ENCODE peak calls at places on chromosome 20, in nine cellular contexts. One of them, this sample, is unnamed.
A peak's percentile ranks its signal among the peaks of the same experiment; 100 is the strongest.

GRCh38 chr20:22862645-22863230 is 172.4 kb upstream of the SSTR4 start:
- DNase-seq in MV-4-11: no peak
- DNase-seq in HT1080: peak; percentile 29
- DNase-seq in Ammon's horn: no peak
- DNase-seq in substantia nigra: no peak
- DNase-seq in HEK293T: no peak
- DNase-seq in stimulated activated CD8-positive, alpha-beta memory T cell treated with anti-CD3 and anti-CD28 coated beads, Interleukin-4, amount 100 ng/mL, for 24 hours: no peak
- DNase-seq in prostate gland: no peak
- DNase-seq in SW480: no peak
- DNase-seq in this sample: no peak

GRCh38 chr20:62740286-62741141 is 31.9 kb downstream of the NTSR1 start:
- DNase-seq in MV-4-11: peak; percentile 98
- DNase-seq in HT1080: peak; percentile 99
- DNase-seq in Ammon's horn: no peak
- DNase-seq in substantia nigra: no peak
- DNase-seq in HEK293T: no peak
- DNase-seq in stimulated activated CD8-positive, alpha-beta memory T cell treated with anti-CD3 and anti-CD28 coated beads, Interleukin-4, amount 100 ng/mL, for 24 hours: peak; percentile 56
- DNase-seq in prostate gland: no peak
- DNase-seq in SW480: peak; percentile 98
- DNase-seq in this sample: peak; percentile 90

GRCh38 chr20:50754420-50754819 is 23.0 kb downstream of the PARD6B start:
- DNase-seq in MV-4-11: no peak
- DNase-seq in HT1080: no peak
- DNase-seq in Ammon's horn: no peak
- DNase-seq in substantia nigra: no peak
- DNase-seq in HEK293T: no peak
- DNase-seq in stimulated activated CD8-positive, alpha-beta memory T cell treated with anti-CD3 and anti-CD28 coated beads, Interleukin-4, amount 100 ng/mL, for 24 hours: no peak
- DNase-seq in prostate gland: no peak
- DNase-seq in SW480: no peak
- DNase-seq in this sample: no peak

GRCh38 chr20:32535953-32536823 is 48.9 kb downstream of the NOL4L start:
- DNase-seq in MV-4-11: no peak
- DNase-seq in HT1080: no peak
- DNase-seq in Ammon's horn: no peak
- DNase-seq in substantia nigra: peak; percentile 49
- DNase-seq in HEK293T: peak; percentile 87
- DNase-seq in stimulated activated CD8-positive, alpha-beta memory T cell treated with anti-CD3 and anti-CD28 coated beads, Interleukin-4, amount 100 ng/mL, for 24 hours: peak; percentile 41
- DNase-seq in prostate gland: no peak
- DNase-seq in SW480: peak; percentile 96
- DNase-seq in this sample: peak; percentile 16

GRCh38 chr20:7629880-7630279 is 310.4 kb downstream of the HAO1 start:
- DNase-seq in MV-4-11: no peak
- DNase-seq in HT1080: no peak
- DNase-seq in Ammon's horn: no peak
- DNase-seq in substantia nigra: no peak
- DNase-seq in HEK293T: no peak
- DNase-seq in stimulated activated CD8-positive, alpha-beta memory T cell treated with anti-CD3 and anti-CD28 coated beads, Interleukin-4, amount 100 ng/mL, for 24 hours: no peak
- DNase-seq in prostate gland: no peak
- DNase-seq in SW480: no peak
- DNase-seq in this sample: no peak

GRCh38 chr20:52410182-52410647 is 218.6 kb upstream of the ZFP64 start:
- DNase-seq in MV-4-11: peak; percentile 70
- DNase-seq in HT1080: peak; percentile 50
- DNase-seq in Ammon's horn: peak; percentile 16
- DNase-seq in substantia nigra: no peak
- DNase-seq in HEK293T: no peak
- DNase-seq in stimulated activated CD8-positive, alpha-beta memory T cell treated with anti-CD3 and anti-CD28 coated beads, Interleukin-4, amount 100 ng/mL, for 24 hours: no peak
- DNase-seq in prostate gland: no peak
- DNase-seq in SW480: no peak
- DNase-seq in this sample: no peak

GRCh38 chr20:31484001-31484400 is 8.9 kb downstream of the REM1 start:
- DNase-seq in MV-4-11: no peak
- DNase-seq in HT1080: no peak
- DNase-seq in Ammon's horn: no peak
- DNase-seq in substantia nigra: no peak
- DNase-seq in HEK293T: no peak
- DNase-seq in stimulated activated CD8-positive, alpha-beta memory T cell treated with anti-CD3 and anti-CD28 coated beads, Interleukin-4, amount 100 ng/mL, for 24 hours: no peak
- DNase-seq in prostate gland: no peak
- DNase-seq in SW480: no peak
- DNase-seq in this sample: no peak

GRCh38 chr20:50543326-50543725 is 33.1 kb downstream of the PTPN1 start:
- DNase-seq in MV-4-11: no peak
- DNase-seq in HT1080: no peak
- DNase-seq in Ammon's horn: no peak
- DNase-seq in substantia nigra: no peak
- DNase-seq in HEK293T: no peak
- DNase-seq in stimulated activated CD8-positive, alpha-beta memory T cell treated with anti-CD3 and anti-CD28 coated beads, Interleukin-4, amount 100 ng/mL, for 24 hours: no peak
- DNase-seq in prostate gland: no peak
- DNase-seq in SW480: no peak
- DNase-seq in this sample: no peak

GRCh38 chr20:41058007-41058673 is 29.5 kb downstream of the TOP1 start:
- DNase-seq in MV-4-11: no peak
- DNase-seq in HT1080: peak; percentile 92
- DNase-seq in Ammon's horn: peak; percentile 10
- DNase-seq in substantia nigra: no peak
- DNase-seq in HEK293T: no peak
- DNase-seq in stimulated activated CD8-positive, alpha-beta memory T cell treated with anti-CD3 and anti-CD28 coated beads, Interleukin-4, amount 100 ng/mL, for 24 hours: no peak
- DNase-seq in prostate gland: no peak
- DNase-seq in SW480: peak; percentile 69
- DNase-seq in this sample: no peak

GRCh38 chr20:1322511-1323245 is 6.3 kb downstream of the SDCBP2 start:
- DNase-seq in MV-4-11: no peak
- DNase-seq in HT1080: peak; percentile 91
- DNase-seq in Ammon's horn: peak; percentile 68
- DNase-seq in substantia nigra: no peak
- DNase-seq in HEK293T: no peak
- DNase-seq in stimulated activated CD8-positive, alpha-beta memory T cell treated with anti-CD3 and anti-CD28 coated beads, Interleukin-4, amount 100 ng/mL, for 24 hours: no peak
- DNase-seq in prostate gland: no peak
- DNase-seq in SW480: no peak
- DNase-seq in this sample: peak; percentile 77

GRCh38 chr20:5807431-5807830 is 57.2 kb downstream of the SHLD1 start:
- DNase-seq in MV-4-11: no peak
- DNase-seq in HT1080: no peak
- DNase-seq in Ammon's horn: no peak
- DNase-seq in substantia nigra: no peak
- DNase-seq in HEK293T: no peak
- DNase-seq in stimulated activated CD8-positive, alpha-beta memory T cell treated with anti-CD3 and anti-CD28 coated beads, Interleukin-4, amount 100 ng/mL, for 24 hours: no peak
- DNase-seq in prostate gland: no peak
- DNase-seq in SW480: no peak
- DNase-seq in this sample: no peak

GRCh38 chr20:23018432-23018831 is 16.7 kb upstream of the SSTR4 start:
- DNase-seq in MV-4-11: no peak
- DNase-seq in HT1080: no peak
- DNase-seq in Ammon's horn: no peak
- DNase-seq in substantia nigra: no peak
- DNase-seq in HEK293T: no peak
- DNase-seq in stimulated activated CD8-positive, alpha-beta memory T cell treated with anti-CD3 and anti-CD28 coated beads, Interleukin-4, amount 100 ng/mL, for 24 hours: no peak
- DNase-seq in prostate gland: no peak
- DNase-seq in SW480: no peak
- DNase-seq in this sample: no peak

GRCh38 chr20:59448828-59449444 is 148.5 kb downstream of the EDN3 start:
- DNase-seq in MV-4-11: no peak
- DNase-seq in HT1080: no peak
- DNase-seq in Ammon's horn: no peak
- DNase-seq in substantia nigra: no peak
- DNase-seq in HEK293T: no peak
- DNase-seq in stimulated activated CD8-positive, alpha-beta memory T cell treated with anti-CD3 and anti-CD28 coated beads, Interleukin-4, amount 100 ng/mL, for 24 hours: no peak
- DNase-seq in prostate gland: no peak
- DNase-seq in SW480: no peak
- DNase-seq in this sample: no peak

GRCh38 chr20:56949318-56949717 is 317.1 kb downstream of the BMP7 start:
- DNase-seq in MV-4-11: no peak
- DNase-seq in HT1080: no peak
- DNase-seq in Ammon's horn: no peak
- DNase-seq in substantia nigra: no peak
- DNase-seq in HEK293T: peak; percentile 42
- DNase-seq in stimulated activated CD8-positive, alpha-beta memory T cell treated with anti-CD3 and anti-CD28 coated beads, Interleukin-4, amount 100 ng/mL, for 24 hours: no peak
- DNase-seq in prostate gland: no peak
- DNase-seq in SW480: peak; percentile 45
- DNase-seq in this sample: no peak

GRCh38 chr20:47489448-47489872 is 12.2 kb upstream of the NCOA3 start:
- DNase-seq in MV-4-11: peak; percentile 96
- DNase-seq in HT1080: no peak
- DNase-seq in Ammon's horn: peak; percentile 35
- DNase-seq in substantia nigra: no peak
- DNase-seq in HEK293T: no peak
- DNase-seq in stimulated activated CD8-positive, alpha-beta memory T cell treated with anti-CD3 and anti-CD28 coated beads, Interleukin-4, amount 100 ng/mL, for 24 hours: no peak
- DNase-seq in prostate gland: no peak
- DNase-seq in SW480: no peak
- DNase-seq in this sample: no peak

This sample was measured in NCI-H460.